ENCODE peak calls at places on chromosome 15, in five cellular contexts. M, B, D, T and N are unnamed samples.

GRCh38 chr15:45187894-45188830 is at the start of gene SHF:
- DNase-seq in M (no peak), B (peak), D (peak), T (peak), N (peak)

GRCh38 chr15:58793862-58794261 is 22.8 kb downstream of the MINDY2 start:
- DNase-seq in M (peak), B (no peak), D (no peak), T (peak), N (no peak)

GRCh38 chr15:31579976-31580375 is 253.3 kb downstream of the KLF13 start:
- DNase-seq in M (no peak), B (no peak), D (no peak), T (no peak), N (no peak)

GRCh38 chr15:28930476-28931291 is 44.9 kb downstream of the APBA2 start:
- DNase-seq in M (no peak), B (no peak), D (no peak), T (no peak), N (no peak)

GRCh38 chr15:88324241-88325065 is 67.9 kb upstream of the NTRK3 start:
- DNase-seq in M (no peak), B (no peak), D (no peak), T (no peak), N (no peak)

GRCh38 chr15:25022233-25022632 is 67.4 kb downstream of the SNRPN start:
- DNase-seq in M (peak), B (no peak), D (no peak), T (peak), N (no peak)

GRCh38 chr15:63372018-63372705 is 9.5 kb downstream of the CA12 start:
- DNase-seq in M (peak), B (no peak), D (no peak), T (peak), N (no peak)

GRCh38 chr15:26772588-26773484 is at the start of gene GABRB3:
- DNase-seq in M (no peak), B (peak), D (no peak), T (peak), N (peak)

GRCh38 chr15:70474682-70475438 is 288.5 kb downstream of the UACA start:
- DNase-seq in M (peak), B (no peak), D (no peak), T (peak), N (no peak)

GRCh38 chr15:69096197-69096596 is 64.2 kb upstream of the GLCE start:
- DNase-seq in M (no peak), B (no peak), D (no peak), T (no peak), N (no peak)

GRCh38 chr15:36550650-36551049 is 28.8 kb upstream of the CDIN1 start:
- DNase-seq in M (no peak), B (no peak), D (no peak), T (no peak), N (no peak)

DNA sequence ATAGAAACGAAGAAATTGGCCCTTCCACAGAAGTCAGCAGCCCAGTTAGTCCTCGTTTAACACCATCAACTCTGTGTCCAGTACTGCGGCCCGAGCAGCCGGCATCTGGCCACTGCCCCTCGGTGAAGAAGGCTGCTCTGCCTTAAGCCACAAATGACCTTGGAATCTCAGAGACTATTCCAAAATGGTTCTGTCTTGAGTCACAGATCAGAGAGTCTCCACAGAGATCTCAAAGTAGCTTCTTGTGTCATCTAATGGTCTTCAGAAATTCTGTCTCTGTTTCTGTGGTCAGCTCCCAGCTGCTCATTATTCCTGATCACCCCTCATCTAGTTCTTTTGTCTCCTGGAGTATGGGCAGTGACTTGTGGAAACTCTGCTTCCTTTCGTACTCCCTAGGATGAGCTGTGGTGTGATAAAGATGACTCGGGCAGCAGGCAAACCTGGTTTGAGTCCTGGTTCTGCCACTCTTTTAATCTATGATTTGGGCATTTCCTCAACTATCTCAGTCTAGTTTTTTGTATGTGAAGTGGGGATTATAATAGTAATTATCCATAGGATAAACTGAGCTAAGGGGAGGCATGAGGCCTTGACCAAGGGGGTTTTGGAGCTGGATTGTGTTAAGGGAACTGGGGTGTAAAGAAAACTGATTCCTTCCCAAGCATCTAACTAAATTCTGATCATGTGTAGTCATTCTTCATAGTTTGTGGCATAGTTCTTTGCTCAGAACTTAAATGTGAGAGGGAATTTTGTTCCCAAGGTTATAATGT is 22.6 kb downstream of the CRTC3 start:
- DNase-seq in M (no peak), B (no peak), D (no peak), T (peak), N (no peak)
- H3K27ac ChIP-seq in M (no peak), B (no peak), D (no peak), T (no peak), N (peak)

GRCh38 chr15:100339999-100340398 is 1.8 kb downstream of the ADAMTS17 start:
- DNase-seq in M (no peak), B (no peak), D (no peak), T (no peak), N (no peak)

GRCh38 chr15:100343251-100343650 is 1.5 kb upstream of the ADAMTS17 start:
- DNase-seq in M (no peak), B (no peak), D (no peak), T (no peak), N (no peak)

GRCh38 chr15:100338971-100339444 is 2.8 kb downstream of the ADAMTS17 start:
- DNase-seq in M (peak), B (peak), D (peak), T (peak), N (peak)

GRCh38 chr15:100340721-100341661 is 784 bp downstream of the ADAMTS17 start:
- DNase-seq in M (no peak), B (peak), D (no peak), T (no peak), N (no peak)

DNA sequence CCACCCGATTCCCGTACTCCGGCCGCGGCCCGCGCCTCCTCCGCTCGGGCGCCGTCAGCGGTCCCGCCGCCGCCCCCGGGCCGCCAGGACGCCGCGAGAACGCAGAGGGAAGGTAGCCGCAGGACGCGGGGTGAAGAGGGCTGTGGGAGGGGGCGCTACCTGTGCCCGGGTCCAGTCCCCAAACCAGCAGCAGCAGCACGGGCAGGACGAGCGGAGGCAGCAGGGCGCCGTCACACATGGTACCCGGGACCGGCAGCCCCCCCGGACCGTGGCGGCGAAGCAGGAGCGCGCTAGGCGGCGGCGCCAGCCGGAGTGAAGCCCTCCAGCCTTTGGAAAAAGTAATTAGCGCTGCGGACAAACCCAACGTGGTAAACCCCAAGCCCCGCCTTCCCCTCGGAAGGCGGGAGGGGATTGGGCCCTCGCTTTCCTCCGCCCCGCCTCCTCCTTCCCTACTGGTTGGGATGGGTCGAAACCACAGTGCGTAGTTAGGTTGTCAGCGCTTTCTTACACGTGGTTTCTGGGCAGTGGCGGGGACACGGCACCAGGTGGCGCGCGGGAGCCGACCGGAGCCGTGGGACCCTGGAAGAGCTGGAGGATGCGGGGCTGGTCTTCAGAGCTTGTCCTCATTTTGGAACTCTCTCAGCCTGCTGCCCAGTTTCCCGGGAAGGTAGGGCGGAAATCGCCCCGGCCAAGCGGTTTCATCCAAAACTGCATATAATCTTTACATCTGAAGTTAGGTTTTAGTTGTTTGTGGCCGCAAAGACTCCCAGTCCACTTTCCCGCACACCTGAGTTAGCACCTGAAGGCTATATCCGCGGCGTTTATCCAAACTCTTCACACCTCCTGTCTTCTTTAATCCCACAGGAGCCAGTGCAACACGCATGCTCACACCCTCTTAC is at the start of gene ADAMTS17:
- DNase-seq in M (peak), B (peak), D (peak), T (peak), N (peak)
- TF ChIP-seq CTCF in M (peak), B (peak), D (peak), T (peak), N (peak)

DNA sequence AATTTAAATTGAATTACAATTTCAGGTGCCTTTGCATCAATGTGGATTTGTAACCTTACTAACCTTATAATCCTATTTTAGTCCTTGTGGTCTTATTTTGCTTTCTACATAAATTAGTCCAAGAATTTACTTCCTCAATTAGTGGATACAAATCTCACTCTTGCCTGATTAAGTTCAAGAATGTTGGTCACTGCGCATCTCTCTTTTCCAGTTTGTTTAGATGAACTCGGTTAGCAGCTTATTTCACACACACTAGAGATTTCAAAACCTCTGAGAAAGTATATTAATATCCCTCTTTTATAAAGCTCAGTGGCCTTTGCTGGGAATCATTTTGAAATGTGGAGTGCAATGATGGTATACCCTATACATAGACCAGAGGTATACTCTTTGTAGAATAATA is 243.4 kb downstream of the DTWD1 start:
- DNase-seq in M (no peak), B (no peak), D (no peak), T (no peak), N (no peak)
- H3K4me3 ChIP-seq in M (no peak), B (no peak), D (no peak), T (no peak), N (no peak)

GRCh38 chr15:78055923-78056713 is 21.4 kb downstream of the TBC1D2B start:
- DNase-seq in M (peak), B (peak), D (no peak), T (no peak), N (peak)
- H3K27ac ChIP-seq in M (peak), B (peak), D (peak), T (no peak), N (no peak)

DNA sequence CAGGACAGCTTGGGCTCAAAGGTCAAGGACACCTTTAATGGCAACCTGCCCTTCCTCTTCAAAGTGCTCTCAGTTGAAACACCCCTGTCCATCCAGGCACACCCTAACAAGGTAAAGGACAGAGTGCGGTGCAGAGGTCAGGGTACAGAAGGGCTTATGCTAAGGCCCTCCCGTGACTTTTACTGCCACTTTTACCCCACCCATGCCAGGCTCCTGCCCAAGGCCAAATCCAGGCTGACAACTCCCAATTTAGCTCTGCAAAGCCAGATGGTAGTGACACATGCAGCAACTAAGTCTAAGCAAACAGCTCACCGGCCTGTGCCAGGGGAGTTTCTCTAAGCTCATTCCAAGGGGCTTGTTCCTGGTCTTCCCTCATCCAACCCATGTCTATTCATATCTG is 1.6 kb downstream of the MPI start:
- DNase-seq in M (no peak), B (no peak), D (no peak), T (no peak), N (no peak)
- TF ChIP-seq CTCF in M (no peak), B (no peak), D (no peak), T (no peak), N (no peak)